ENCODE peak calls at places on chromosomes 16 and 17, in eight cellular contexts. E is effector CD4-positive, alpha-beta T cell; L is EL; X is AG04450; J is activated CD4-positive, alpha-beta T cell treated with anti-CD3 and anti-CD28 coated beads, Interleukin-2, amount 50 U/mL, for 1 hour; I is Ammon's horn; D is activated T-helper 9 cell treated with anti-CD3 and anti-CD28 coated beads, Interleukin-2, amount 50 U/mL, for 16 hours; S is stimulated activated CD4-positive, alpha-beta T cell treated with anti-CD3 and anti-CD28 coated beads, Interleukin-1b, Interleukin-23, amount 100 ng/mL, for 24 hours. P is an unnamed sample.

GRCh38 chr16:50296807-50297206 is 30.5 kb downstream of the ADCY7 start:
- DNase-seq in X (no peak), S (no peak), D (no peak), E (no peak), J (no peak), I (no peak), L (no peak), P (no peak)

GRCh38 chr17:31508310-31509094 is 117.0 kb downstream of the RAB11FIP4 start:
- DNase-seq in J (peak), X (no peak), I (no peak), E (peak), D (peak), S (no peak), L (no peak), P (peak)

GRCh38 chr17:50361561-50362480 is 11.2 kb downstream of the MRPL27 start:
- DNase-seq in S (peak), D (peak), E (peak), L (peak), J (peak), X (peak), I (peak), P (peak)

GRCh38 chr17:19979917-19980770 is 2.5 kb upstream of the AKAP10 start:
- DNase-seq in L (no peak), J (no peak), S (no peak), X (no peak), E (no peak), D (no peak), I (peak), P (no peak)

GRCh38 chr16:634051-634670 is 1.9 kb downstream of the METTL26 start:
- DNase-seq in X (no peak), E (no peak), S (no peak), L (no peak), I (no peak), J (no peak), D (no peak), P (no peak)

GRCh38 chr16:620700-621525 is 9.9 kb upstream of the WFIKKN1 start:
- DNase-seq in L (no peak), X (no peak), D (no peak), I (no peak), J (no peak), E (no peak), S (no peak), P (no peak)

GRCh38 chr16:85816159-85816558 is 16.7 kb downstream of the COX4I1 start:
- DNase-seq in D (no peak), I (no peak), L (no peak), J (no peak), E (no peak), X (no peak), S (no peak), P (no peak)

GRCh38 chr17:78995761-78996451 is 13.7 kb downstream of the CANT1 start:
- DNase-seq in D (no peak), J (no peak), I (no peak), S (no peak), L (no peak), X (no peak), E (no peak), P (no peak)

P was measured in activated T-helper 1 cell treated with Interleukin-2 at 50 U/mL for 16 hours.